ENCODE peak calls at places on chromosomes 11 and 22, in eight cellular contexts. M is breast epithelium; S is colonic mucosa; P is esophagus squamous epithelium; G is vagina; Y is cardiac muscle cell; E is lower lobe of right lung; L is CD4-positive, alpha-beta memory T cell. B is an unnamed sample. For H3K4me1, the result is how much of the 10 kb centered on the place peaks cover.

GRCh38 chr11:86486261-86487030 is 111.8 kb downstream of the CCDC81 start:
- DNase-seq in Y (no peak), S (peak), G (no peak), L (no peak), P (no peak), M (no peak), E (no peak), B (no peak)

GRCh38 chr11:90788956-90789355 is 566.1 kb upstream of the CHORDC1 start:
- DNase-seq in L (no peak), Y (no peak), S (no peak), E (no peak), P (no peak), M (no peak), G (no peak), B (no peak)

GRCh38 chr22:36613958-36614357 is 85.0 kb upstream of the EIF3D start:
- DNase-seq in P (no peak), G (no peak), E (no peak), S (no peak), L (no peak), M (no peak), Y (peak), B (no peak)

GRCh38 chr22:46592390-46592872 is 27.8 kb upstream of the GRAMD4 start:
- DNase-seq in G (no peak), E (peak), L (peak), Y (peak), M (no peak), P (no peak), S (no peak), B (no peak)

GRCh38 chr11:58433638-58434203 is 5.8 kb upstream of the OR5B2 start:
- DNase-seq in P (no peak), Y (no peak), S (no peak), E (no peak), M (no peak), G (no peak), L (no peak), B (no peak)

GRCh38 chr11:79081441-79082124 is 359.2 kb downstream of the TENM4 start:
- DNase-seq in M (no peak), P (no peak), E (no peak), S (no peak), G (no peak), L (no peak), Y (no peak), B (no peak)

GRCh38 chr11:116738975-116739374 is 33.8 kb downstream of the BUD13 start:
- DNase-seq in G (peak), S (no peak), Y (no peak), P (no peak), L (no peak), M (no peak), E (no peak), B (no peak)

GRCh38 chr11:27896096-27896495 is 195.8 kb upstream of the BDNF start:
- DNase-seq in M (no peak), E (no peak), Y (no peak), G (no peak), L (no peak), P (no peak), S (no peak), B (no peak)

GRCh38 chr11:74141274-74141695 is 29.5 kb downstream of the C2CD3 start:
- DNase-seq in M (peak), L (no peak), E (no peak), G (no peak), Y (no peak), S (peak), P (no peak), B (no peak)

GRCh38 chr22:28441720-28442263 is 237.8 kb downstream of the TTC28 start:
- DNase-seq in S (no peak), P (no peak), G (no peak), E (no peak), Y (peak), M (no peak), L (no peak), B (no peak)

GRCh38 chr11:15819679-15820286 is 536.6 kb downstream of the SOX6 start:
- DNase-seq in M (peak), Y (peak), S (peak), P (peak), L (no peak), G (no peak), E (peak), B (no peak)

GRCh38 chr22:32985899-32986772 is 72.0 kb downstream of the SYN3 start:
- DNase-seq in G (no peak), L (no peak), P (no peak), M (peak), S (peak), Y (peak), E (peak), B (no peak)

GRCh38 chr22:26065847-26066246 is 103.4 kb upstream of the SEZ6L start:
- DNase-seq in P (no peak), L (no peak), E (no peak), M (no peak), G (no peak), S (no peak), Y (no peak), B (no peak)

GRCh38 chr22:38796262-38796957 is 2.5 kb upstream of the DNAL4 start:
- DNase-seq in G (no peak), P (no peak), Y (peak), S (no peak), E (no peak), M (no peak), L (no peak), B (no peak)

GRCh38 chr22:30984317-30984716 is 15.3 kb downstream of the TUG1 start:
- DNase-seq in M (no peak), G (no peak), E (no peak), Y (no peak), P (no peak), L (no peak), S (no peak), B (no peak)

GRCh38 chr22:42353883-42354727 is 78.1 kb downstream of the NFAM1 start:
- DNase-seq in Y (peak), M (no peak), P (no peak), S (no peak), G (no peak), E (no peak), L (no peak), B (no peak)

GRCh38 chr11:74627381-74627780 is 35.0 kb downstream of the POLD3 start:
- DNase-seq in E (no peak), P (no peak), M (no peak), G (no peak), Y (no peak), L (no peak), S (no peak), B (no peak)

GRCh38 chr11:727281-727701 is 20.0 kb upstream of the TALDO1 start:
- DNase-seq in P (no peak), L (no peak), E (no peak), M (no peak), G (no peak), S (no peak), Y (no peak), B (no peak)

GRCh38 chr11:16191212-16191851 is 165.0 kb downstream of the SOX6 start:
- DNase-seq in G (no peak), E (no peak), P (no peak), L (no peak), Y (no peak), M (no peak), S (no peak), B (no peak)

GRCh38 chr22:31253949-31254348 is 38.3 kb downstream of the PIK3IP1 start:
- DNase-seq in L (no peak), S (peak), Y (no peak), E (peak), M (peak), P (no peak), G (no peak), B (no peak)

GRCh38 chr22:17962168-17962567 is 62.2 kb downstream of the MICAL3 start:
- DNase-seq in E (no peak), M (no peak), S (no peak), G (no peak), Y (no peak), P (no peak), L (no peak), B (no peak)

GRCh38 chr22:17963015-17963414 is 61.3 kb downstream of the MICAL3 start:
- DNase-seq in G (no peak), Y (no peak), M (no peak), E (no peak), P (no peak), L (no peak), S (no peak), B (no peak)

GRCh38 chr22:17964647-17965046 is 59.7 kb downstream of the MICAL3 start:
- DNase-seq in G (no peak), Y (no peak), P (no peak), M (no peak), L (no peak), E (no peak), S (no peak), B (no peak)

GRCh38 chr22:17965538-17966402 is 58.6 kb downstream of the MICAL3 start:
- DNase-seq in Y (no peak), S (no peak), M (no peak), L (no peak), G (no peak), P (no peak), E (no peak), B (no peak)

GRCh38 chr22:17964153-17964552 is 60.2 kb downstream of the MICAL3 start:
- DNase-seq in L (no peak), S (no peak), E (no peak), M (no peak), P (no peak), G (no peak), Y (no peak), B (no peak)
- H3K4me1 ChIP-seq in L (under half), S (under half), E (under half), M (under half), P (under half), G (under half), Y (under half), B (under half)

GRCh38 chr11:70826950-70827349 is 425.4 kb downstream of the SHANK2 start:
- DNase-seq in M (no peak), L (no peak), Y (peak), E (no peak), G (no peak), P (no peak), S (no peak), B (no peak)

GRCh38 chr11:70824590-70825300 is 426.4 kb downstream of the CTTN start:
- DNase-seq in M (no peak), P (no peak), Y (peak), L (no peak), S (no peak), G (no peak), E (no peak), B (no peak)

GRCh38 chr11:70826541-70826943 is 425.8 kb downstream of the SHANK2 start:
- DNase-seq in M (peak), Y (peak), L (no peak), P (no peak), G (no peak), S (no peak), E (no peak), B (no peak)

GRCh38 chr11:70823771-70824170 is 425.4 kb downstream of the CTTN start:
- DNase-seq in Y (no peak), M (no peak), G (no peak), P (no peak), E (no peak), L (no peak), S (no peak), B (no peak)

DNA sequence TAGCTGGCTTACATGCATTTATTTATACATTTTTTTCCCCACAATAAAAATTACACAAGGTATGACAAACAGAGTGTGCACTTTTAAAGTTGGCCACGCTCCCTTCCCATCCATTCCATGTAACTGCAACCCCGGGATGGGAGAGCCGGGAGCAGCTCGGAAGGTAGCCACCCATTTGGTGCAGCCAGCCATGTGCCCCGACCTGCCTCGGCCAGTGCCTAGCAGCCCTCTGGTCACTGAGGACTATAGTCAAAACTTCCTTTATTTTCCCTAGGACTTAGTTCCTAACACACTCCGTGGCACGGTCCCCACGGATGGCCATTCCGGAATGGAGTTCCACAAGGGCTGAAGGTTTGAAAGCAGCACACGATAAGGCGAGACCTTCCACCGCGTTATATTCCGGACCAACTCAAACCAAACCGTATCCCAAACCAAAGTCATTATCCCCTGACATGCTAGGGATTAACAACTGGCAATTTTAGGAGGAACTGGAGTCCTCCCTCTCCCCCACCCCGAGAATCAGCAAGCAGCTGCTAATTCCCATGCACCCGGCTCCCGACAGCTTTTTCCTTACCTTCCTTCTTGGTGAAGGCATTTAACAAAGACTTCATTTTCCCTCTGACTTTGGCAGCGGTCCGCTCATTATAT is 426.4 kb downstream of the SHANK2 start:
- DNase-seq in S (no peak), M (no peak), P (no peak), L (no peak), G (no peak), Y (no peak), E (no peak), B (no peak)
- H3K4me3 ChIP-seq in S (no peak), M (peak), P (peak), L (no peak), G (peak), Y (no peak), E (no peak), B (no peak)

DNA sequence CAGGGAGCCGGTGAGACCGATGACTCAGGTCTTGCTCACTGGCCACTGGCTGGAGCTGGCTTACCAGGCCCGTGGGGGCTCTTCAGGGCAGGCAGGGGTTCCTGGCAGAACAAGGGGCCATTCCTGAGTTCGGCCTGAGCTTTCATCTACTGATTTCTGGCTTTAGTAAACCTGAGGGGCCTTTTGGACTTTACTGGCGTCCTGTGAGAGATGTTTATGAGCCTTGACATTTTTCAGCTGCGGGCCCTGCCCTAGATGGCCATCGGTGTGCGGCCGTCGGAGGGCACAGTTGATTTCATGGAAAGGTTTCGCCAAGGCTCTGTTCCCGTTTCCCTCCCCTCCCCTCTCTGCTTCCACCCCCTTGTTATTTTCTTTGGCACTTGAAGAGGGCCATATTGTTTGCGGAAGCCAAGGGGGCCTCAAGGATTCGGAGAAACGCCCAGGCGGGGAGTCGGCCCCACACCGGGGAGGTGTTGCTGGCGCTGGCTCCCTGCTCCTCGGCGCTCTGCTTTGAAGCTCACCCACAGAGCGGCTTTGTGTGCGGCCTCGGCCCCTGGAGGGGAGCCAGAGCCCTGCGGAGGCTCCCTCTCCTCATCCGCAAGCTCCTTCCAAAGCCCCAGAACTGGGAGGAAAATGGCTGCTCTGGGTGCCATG is 17.7 kb downstream of the ELF5 start:
- DNase-seq in G (no peak), E (peak), L (no peak), Y (peak), P (no peak), M (no peak), S (no peak), B (no peak)
- H3K27ac ChIP-seq in G (no peak), E (peak), L (no peak), Y (no peak), P (no peak), M (peak), S (no peak), B (no peak)

GRCh38 chr11:124441519-124441918 is 4.0 kb downstream of the OR8B8 start:
- DNase-seq in E (no peak), M (no peak), G (no peak), S (no peak), L (no peak), P (no peak), Y (no peak), B (no peak)

GRCh38 chr11:124440608-124441007 is 4.9 kb downstream of the OR8B8 start:
- DNase-seq in P (no peak), L (no peak), G (no peak), M (no peak), S (no peak), E (no peak), Y (no peak), B (no peak)

GRCh38 chr11:124442442-124442841 is 3.1 kb downstream of the OR8B8 start:
- DNase-seq in L (no peak), Y (peak), G (no peak), S (no peak), M (no peak), P (no peak), E (no peak), B (no peak)

GRCh38 chr11:124442847-124443246 is 2.6 kb downstream of the OR8B8 start:
- DNase-seq in E (no peak), S (no peak), L (no peak), G (no peak), M (no peak), Y (no peak), P (no peak), B (no peak)

DNA sequence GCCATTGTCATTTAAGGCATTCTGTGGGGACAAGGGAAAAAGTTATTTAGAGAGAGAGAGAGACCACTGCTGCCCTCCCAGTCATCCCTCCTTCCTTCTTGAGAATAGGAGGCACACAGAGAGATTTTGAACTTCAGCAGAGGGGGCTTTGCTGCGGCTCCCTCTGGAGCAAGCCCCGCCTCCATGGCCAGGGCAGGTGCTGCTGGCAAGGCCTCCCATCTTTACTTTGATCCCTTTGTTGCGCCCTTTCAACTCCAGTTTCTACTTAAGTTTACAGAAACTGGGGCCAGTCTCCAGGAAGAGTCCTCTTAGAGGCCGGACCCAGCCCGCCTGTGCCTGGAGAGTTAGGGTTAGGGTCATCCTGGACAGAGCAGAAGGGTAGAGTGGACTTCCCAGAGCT is 4.4 kb downstream of the OR8B8 start:
- DNase-seq in S (no peak), Y (no peak), E (no peak), G (no peak), L (no peak), P (no peak), M (no peak), B (no peak)
- H3K4me1 ChIP-seq in S (under half), Y (under half), E (under half), G (under half), L (under half), P (under half), M (under half), B (under half)

GRCh38 chr11:2987881-2988280 is 4.2 kb downstream of the NAP1L4 start:
- DNase-seq in S (no peak), Y (no peak), L (peak), E (no peak), M (no peak), P (no peak), G (no peak), B (no peak)
- H3K4me3 ChIP-seq in S (no peak), Y (no peak), L (peak), E (peak), M (no peak), P (peak), G (no peak), B (peak)

DNA sequence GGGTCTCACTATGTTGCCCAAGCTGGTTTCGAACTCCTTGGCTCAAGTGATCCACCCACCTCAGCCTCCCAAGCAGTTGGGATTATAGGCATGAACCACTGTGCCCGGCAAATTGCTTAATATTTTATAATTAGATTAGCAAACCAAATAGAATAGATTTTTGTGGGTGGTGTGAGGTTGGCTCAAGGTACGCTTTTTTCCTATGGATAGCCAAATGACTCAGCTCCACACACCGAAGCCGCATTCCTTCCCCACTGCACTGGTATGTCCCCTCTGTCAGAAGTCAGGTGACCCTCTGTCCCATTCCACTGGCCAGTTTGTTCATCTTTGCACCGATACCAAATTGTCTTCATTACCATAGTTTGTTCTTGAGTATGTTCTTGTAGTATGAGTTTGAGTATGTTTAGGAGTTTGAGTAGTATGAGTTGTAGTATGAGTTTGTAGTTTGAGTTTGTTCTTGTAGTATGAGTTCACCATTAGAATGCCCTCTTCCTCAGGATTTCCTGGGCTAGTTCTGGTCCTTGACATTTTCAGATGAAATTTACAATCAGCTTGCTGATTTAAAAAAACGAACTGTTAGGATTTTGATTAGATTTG is 19.4 kb downstream of the SUSD2 start:
- DNase-seq in E (no peak), G (no peak), Y (peak), P (no peak), L (no peak), S (no peak), M (peak), B (no peak)
- H3K27ac ChIP-seq in E (no peak), G (no peak), Y (no peak), P (no peak), L (no peak), S (no peak), M (no peak), B (no peak)

GRCh38 chr11:64391839-64392238 is 32.9 kb downstream of the RPS6KA4 start:
- DNase-seq in M (no peak), L (no peak), P (no peak), E (no peak), S (no peak), Y (no peak), G (no peak), B (no peak)
- H3K4me1 ChIP-seq in M (under half), L (under half), P (under half), E (under half), S (under half), Y (under half), G (under half), B (under half)

GRCh38 chr11:62392506-62392905 is 26.3 kb upstream of the SCGB1A1 start:
- DNase-seq in Y (no peak), M (no peak), G (no peak), E (no peak), P (no peak), L (no peak), S (no peak), B (no peak)

GRCh38 chr11:62395885-62396778 is 22.7 kb upstream of the SCGB1A1 start:
- DNase-seq in S (no peak), L (no peak), M (no peak), G (no peak), E (no peak), Y (no peak), P (no peak), B (no peak)

GRCh38 chr11:62393735-62394134 is 25.1 kb upstream of the SCGB1A1 start:
- DNase-seq in S (no peak), Y (no peak), M (no peak), G (no peak), E (no peak), L (no peak), P (no peak), B (no peak)

GRCh38 chr11:62392944-62393628 is 25.7 kb upstream of the SCGB1A1 start:
- DNase-seq in Y (no peak), M (no peak), E (no peak), G (no peak), S (no peak), P (no peak), L (no peak), B (no peak)

GRCh38 chr11:62394825-62395538 is 23.9 kb upstream of the SCGB1A1 start:
- DNase-seq in S (peak), M (peak), P (no peak), G (no peak), Y (peak), E (peak), L (peak), B (peak)
- H3K4me3 ChIP-seq in S (no peak), M (peak), P (peak), G (peak), Y (peak), E (peak), L (no peak), B (no peak)

B was measured in effector memory CD4-positive, alpha-beta T cell.